ENCODE peak calls at places on chromosomes 2 and 18, in nine cellular contexts. M, V, A, K, G, L, Y, Z and P are unnamed samples.

GRCh38 chr2:43344911-43345373 is 118.5 kb upstream of the ZFP36L2 start:
- DNase-seq in Z (no peak), K (no peak), G (no peak), Y (no peak), M (no peak), L (no peak), V (no peak), A (no peak), P (no peak)

GRCh38 chr18:23442958-23443357 is 10.1 kb upstream of the RIOK3 start:
- DNase-seq in Z (no peak), G (no peak), K (no peak), A (no peak), V (no peak), L (no peak), M (no peak), Y (no peak), P (no peak)

GRCh38 chr2:164655750-164656149 is 34.5 kb upstream of the GRB14 start:
- DNase-seq in G (no peak), Y (peak; percentile 3), Z (no peak), L (no peak), A (no peak), M (peak; percentile 6), V (no peak), K (no peak), P (no peak)

GRCh38 chr2:134207589-134208209 is 46.2 kb upstream of the MGAT5 start:
- DNase-seq in M (peak; percentile 43), A (no peak), L (no peak), K (peak; percentile 23), Z (peak; percentile 15), G (no peak), Y (peak; percentile 57), V (peak; percentile 83), P (peak; percentile 40)

GRCh38 chr2:96760036-96760985 is at the start of gene CNNM4:
- DNase-seq in V (peak; percentile 99), G (peak; percentile 68), A (peak; percentile 96), M (peak; percentile 93), Z (peak; percentile 87), L (peak; percentile 72), Y (peak; percentile 90), K (peak; percentile 88), P (peak; percentile 96)

GRCh38 chr2:30165050-30165520 is 18.3 kb downstream of the YPEL5 start:
- DNase-seq in G (peak; percentile 50), M (peak; percentile 88), V (no peak), A (peak; percentile 82), L (no peak), K (peak; percentile 30), Y (peak; percentile 91), Z (peak; percentile 49), P (peak; percentile 86)

GRCh38 chr2:196105956-196106355 is 37.3 kb upstream of the DNAH7 start:
- DNase-seq in M (no peak), L (no peak), G (no peak), K (no peak), A (no peak), V (no peak), Y (no peak), Z (no peak), P (no peak)

GRCh38 chr2:238709324-238709723 is 138.6 kb upstream of the TWIST2 start:
- DNase-seq in K (no peak), Z (no peak), G (no peak), Y (no peak), M (no peak), A (no peak), L (no peak), V (no peak), P (no peak)

GRCh38 chr18:48782381-48782841 is 168.4 kb downstream of the SMAD7 start:
- DNase-seq in L (no peak), Y (no peak), Z (no peak), K (no peak), M (peak; percentile 27), G (no peak), V (no peak), A (no peak), P (no peak)

GRCh38 chr2:179562330-179562885 is 297.8 kb upstream of the SESTD1 start:
- DNase-seq in A (peak; percentile 25), Z (no peak), K (no peak), G (no peak), M (no peak), L (no peak), V (no peak), Y (no peak), P (no peak)

GRCh38 chr18:50649821-50650220 is 89.9 kb downstream of the MAPK4 start:
- DNase-seq in Y (peak; percentile 73), V (no peak), M (peak; percentile 8), L (no peak), G (no peak), Z (no peak), A (no peak), K (no peak), P (no peak)

GRCh38 chr2:43541165-43541564 is 54.7 kb downstream of the THADA start:
- DNase-seq in Z (no peak), L (no peak), K (no peak), G (peak; percentile 72), Y (peak; percentile 36), A (no peak), M (no peak), V (no peak), P (peak; percentile 23)

GRCh38 chr2:74945783-74946165 is 12.7 kb upstream of the POLE4 start:
- DNase-seq in Y (peak; percentile 35), M (no peak), V (no peak), K (no peak), A (no peak), G (no peak), L (no peak), Z (no peak), P (no peak)

GRCh38 chr2:218927411-218927810 is 32.1 kb upstream of the CDK5R2 start:
- DNase-seq in Y (no peak), M (no peak), K (no peak), Z (no peak), V (no peak), A (no peak), G (no peak), L (no peak), P (no peak)

GRCh38 chr18:63708650-63709049 is 5.9 kb downstream of the SERPINB11 start:
- DNase-seq in M (peak; percentile 97), Y (peak; percentile 49), A (no peak), L (no peak), G (no peak), V (no peak), Z (no peak), K (no peak), P (no peak)

GRCh38 chr2:96872591-96873349 is 2.9 kb upstream of the SEMA4C start:
- DNase-seq in L (no peak), Y (peak; percentile 66), M (peak; percentile 21), K (no peak), Z (no peak), A (no peak), G (no peak), V (no peak), P (no peak)

GRCh38 chr2:147046473-147046872 is 798.4 kb upstream of the ACVR2A start:
- DNase-seq in Y (no peak), G (no peak), L (no peak), A (no peak), Z (no peak), M (no peak), K (no peak), V (no peak), P (no peak)

GRCh38 chr2:217935901-217936684 is 66.7 kb downstream of the TNS1 start:
- DNase-seq in M (peak; percentile 69), V (no peak), Y (no peak), G (no peak), K (no peak), A (no peak), Z (no peak), L (no peak), P (no peak)

GRCh38 chr18:26503382-26503781 is 45.0 kb downstream of the KCTD1 start:
- DNase-seq in Z (no peak), Y (peak; percentile 62), M (no peak), L (no peak), K (no peak), V (no peak), G (no peak), A (no peak), P (no peak)

GRCh38 chr2:70919672-70920366 is 15.9 kb upstream of the ATP6V1B1 start:
- DNase-seq in M (peak; percentile 73), Y (peak; percentile 65), V (peak; percentile 88), A (peak; percentile 64), K (no peak), Z (peak; percentile 96), G (no peak), L (peak; percentile 59), P (peak; percentile 63)

GRCh38 chr2:103252781-103253180 is 490.9 kb downstream of the TMEM182 start:
- DNase-seq in Z (no peak), M (no peak), L (no peak), K (no peak), G (no peak), A (no peak), Y (no peak), V (no peak), P (no peak)

GRCh38 chr18:24656044-24656443 is 195.6 kb downstream of the HRH4 start:
- DNase-seq in M (no peak), A (no peak), K (no peak), G (no peak), V (no peak), Z (no peak), L (no peak), Y (no peak), P (no peak)

GRCh38 chr2:202373490-202373889 is 2.6 kb upstream of the BMPR2 start:
- DNase-seq in A (no peak), L (no peak), M (no peak), Y (peak; percentile 56), V (no peak), Z (no peak), K (no peak), G (no peak), P (no peak)

GRCh38 chr18:78521744-78522143 is 457.9 kb upstream of the SALL3 start:
- DNase-seq in Z (no peak), V (no peak), M (no peak), Y (no peak), K (no peak), G (no peak), A (no peak), L (no peak), P (no peak)

GRCh38 chr2:233011268-233012190 is 1.5 kb downstream of the NGEF start:
- DNase-seq in L (no peak), M (no peak), K (no peak), Z (no peak), A (no peak), Y (no peak), G (no peak), V (peak; percentile 49), P (no peak)

GRCh38 chr2:46298522-46299351 is 1.5 kb downstream of the EPAS1 start:
- DNase-seq in M (peak; percentile 58), V (peak; percentile 88), L (no peak), A (no peak), G (no peak), Y (peak; percentile 62), K (no peak), Z (peak; percentile 10), P (peak; percentile 65)

GRCh38 chr18:40109251-40110049 is 1845.6 kb upstream of the PIK3C3 start:
- DNase-seq in M (no peak), Z (no peak), A (peak; percentile 2), V (no peak), G (no peak), Y (no peak), K (no peak), L (no peak), P (no peak)

GRCh38 chr2:101861382-101861781 is 130.4 kb upstream of the IL1R2 start:
- DNase-seq in Z (no peak), K (no peak), Y (no peak), M (no peak), L (no peak), V (no peak), G (no peak), A (no peak), P (no peak)

GRCh38 chr18:78293516-78293915 is 686.1 kb upstream of the SALL3 start:
- DNase-seq in K (no peak), M (no peak), L (no peak), Y (no peak), G (no peak), A (no peak), Z (no peak), V (no peak), P (no peak)

GRCh38 chr18:49561377-49562193 is at the start of gene LIPG:
- DNase-seq in Z (peak; percentile 59), Y (peak; percentile 76), G (peak; percentile 82), A (peak; percentile 84), M (peak; percentile 53), K (no peak), L (no peak), V (no peak), P (peak; percentile 90)

GRCh38 chr2:215862211-215862610 is 151.1 kb downstream of the MREG start:
- DNase-seq in M (no peak), Z (no peak), G (no peak), A (no peak), L (no peak), V (no peak), K (no peak), Y (no peak), P (no peak)